ENCODE peak calls at places on chromosomes 2 and 18, in eight cellular contexts. P is WTC11, V is breast epithelium, U is mammary epithelial cell, M is endodermal cell, J is psoas muscle, S is GM13977, C is adrenal gland. F is an unnamed sample.

GRCh38 chr2:73982140-73982617 is 2.5 kb upstream of the TET3 start:
- DNase-seq in C (no peak), P (no peak), V (no peak), M (no peak), U (peak; percentile 64), J (peak; percentile 41), S (no peak), F (no peak)

GRCh38 chr2:172179045-172179742 is 76.5 kb upstream of the DLX2 start:
- DNase-seq in U (peak; percentile 98), C (no peak), P (no peak), V (no peak), M (no peak), S (no peak), J (no peak), F (no peak)

GRCh38 chr2:241986836-241987641 is 117.5 kb downstream of the RTP5 start:
- DNase-seq in S (no peak), J (no peak), V (no peak), C (peak; percentile 5), P (no peak), U (no peak), M (peak; percentile 48), F (no peak)

GRCh38 chr2:68579689-68580088 is 63.7 kb upstream of the PROKR1 start:
- DNase-seq in V (no peak), S (no peak), J (no peak), P (no peak), U (no peak), M (no peak), C (no peak), F (no peak)

GRCh38 chr2:215161301-215161829 is 22.9 kb upstream of the ABCA12 start:
- DNase-seq in U (no peak), M (peak; percentile 50), S (no peak), C (no peak), J (no peak), P (no peak), V (no peak), F (no peak)

GRCh38 chr2:213476641-213477040 is 192.4 kb downstream of the SPAG16 start:
- DNase-seq in S (no peak), U (peak; percentile 36), M (no peak), J (no peak), C (no peak), P (no peak), V (no peak), F (no peak)

GRCh38 chr2:33577084-33577483 is 22.0 kb downstream of the FAM98A start:
- DNase-seq in J (no peak), U (no peak), P (no peak), C (no peak), S (no peak), M (no peak), V (no peak), F (no peak)

GRCh38 chr2:141694180-141694579 is 436.6 kb downstream of the LRP1B start:
- DNase-seq in C (no peak), U (no peak), S (no peak), P (no peak), V (no peak), M (no peak), J (no peak), F (no peak)

GRCh38 chr2:189412330-189412953 is 28.8 kb upstream of the WDR75 start:
- DNase-seq in C (peak; percentile 51), M (peak; percentile 68), P (peak; percentile 19), U (no peak), S (peak; percentile 43), V (no peak), J (no peak), F (no peak)

GRCh38 chr2:160241251-160242137 is 41.4 kb upstream of the ITGB6 start:
- DNase-seq in S (no peak), J (peak; percentile 45), C (peak; percentile 88), U (peak; percentile 94), M (no peak), P (no peak), V (peak; percentile 76), F (no peak)

GRCh38 chr18:56747857-56748256 is 96.7 kb downstream of the WDR7 start:
- DNase-seq in C (no peak), M (no peak), J (no peak), U (no peak), V (no peak), S (no peak), P (no peak), F (no peak)

GRCh38 chr18:49135871-49136270 is 185.1 kb upstream of the SMAD7 start:
- DNase-seq in V (no peak), S (no peak), P (no peak), M (no peak), J (no peak), C (peak; percentile 54), U (peak; percentile 12), F (no peak)

GRCh38 chr18:10265560-10266235 is 188.7 kb upstream of the APCDD1 start:
- DNase-seq in P (no peak), M (no peak), J (no peak), U (no peak), V (no peak), S (no peak), C (no peak), F (no peak)

GRCh38 chr2:226524381-226524843 is 275.2 kb downstream of the IRS1 start:
- DNase-seq in J (no peak), C (peak; percentile 24), P (no peak), S (no peak), M (no peak), U (peak; percentile 49), V (no peak), F (no peak)

GRCh38 chr2:102114290-102114721 is 28.2 kb upstream of the IL1R1 start:
- DNase-seq in J (no peak), S (no peak), C (no peak), U (peak; percentile 58), P (no peak), V (no peak), M (no peak), F (no peak)

GRCh38 chr2:240981273-240981672 is 17.1 kb upstream of the SNED1 start:
- DNase-seq in P (no peak), V (no peak), C (no peak), J (no peak), U (no peak), S (no peak), M (no peak), F (no peak)

GRCh38 chr2:156399224-156399949 is 36.8 kb upstream of the GPD2 start:
- DNase-seq in J (no peak), V (no peak), P (peak; percentile 15), C (no peak), M (peak; percentile 59), U (peak; percentile 57), S (no peak), F (no peak)

GRCh38 chr2:211709394-211709793 is 829.2 kb downstream of the ERBB4 start:
- DNase-seq in C (no peak), J (no peak), S (no peak), M (no peak), V (no peak), P (no peak), U (no peak), F (no peak)

GRCh38 chr2:118221952-118222594 is 133.8 kb downstream of the INSIG2 start:
- DNase-seq in C (peak; percentile 59), U (peak; percentile 59), P (no peak), V (peak; percentile 24), M (peak; percentile 61), J (no peak), S (peak; percentile 69), F (no peak)
- TF ChIP-seq CTCF in C (peak; percentile 57), U (peak; percentile 79), P (peak; percentile 58), V (peak; percentile 76), M (peak; percentile 89), J (peak; percentile 68), S (peak; percentile 77), F (no peak)

DNA sequence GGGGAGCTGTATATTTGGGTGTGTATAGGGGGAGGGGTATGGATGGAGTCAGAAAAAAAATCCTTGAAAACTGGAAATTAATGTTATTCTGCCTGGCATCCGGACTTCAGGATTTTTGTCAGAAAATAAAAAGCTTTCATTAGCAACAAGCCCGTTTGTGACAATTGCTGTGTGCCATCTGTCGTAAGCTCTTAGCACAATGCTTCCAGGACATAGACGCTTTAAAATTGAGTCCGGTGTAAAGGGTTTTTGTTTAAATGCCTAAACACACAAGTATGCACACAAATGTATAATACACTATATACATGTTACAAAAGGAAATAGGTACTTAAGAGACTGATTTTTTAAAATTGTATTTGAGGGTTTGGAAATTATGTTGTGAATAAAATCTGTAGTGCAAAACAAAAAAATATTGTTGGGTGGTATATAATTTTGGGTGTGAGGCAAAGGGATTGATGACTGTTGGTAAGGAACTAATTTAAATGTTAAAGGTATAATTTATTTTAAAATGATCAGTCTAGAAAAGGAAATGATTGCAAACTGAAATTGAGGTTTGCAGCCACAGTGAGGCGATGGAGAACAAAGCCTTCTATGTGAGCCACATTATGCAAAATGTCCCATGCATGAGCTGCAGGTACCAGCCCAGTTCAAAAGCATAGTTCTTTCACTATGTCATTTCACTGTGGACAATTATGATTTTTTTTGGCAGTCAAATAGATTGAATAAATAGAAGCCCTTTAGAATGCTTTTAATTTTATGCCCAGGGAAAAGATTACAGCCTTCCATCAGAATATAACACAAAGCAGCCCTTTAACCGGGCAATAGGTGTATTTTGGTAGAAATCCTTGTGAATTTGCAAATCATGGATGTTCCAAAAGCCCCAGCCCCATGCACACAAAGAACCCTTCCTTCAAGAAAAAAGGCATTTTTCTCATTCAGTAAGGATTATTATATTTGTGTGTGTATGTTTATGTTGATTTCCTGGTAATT is 1.5 kb downstream of the MAP2 start:
- DNase-seq in P (no peak), J (no peak), V (no peak), M (peak; percentile 49), C (peak; percentile 25), U (peak; percentile 55), S (peak; percentile 54), F (no peak)
- TF ChIP-seq CTCF in P (no peak), J (peak; percentile 35), V (peak; percentile 43), M (peak; percentile 73), C (peak; percentile 26), U (peak; percentile 77), S (peak; percentile 41), F (no peak)

GRCh38 chr2:197804758-197805597 is 585 bp downstream of the PLCL1 start:
- DNase-seq in M (peak; percentile 53), P (peak; percentile 44), V (peak; percentile 20), S (peak; percentile 47), J (peak; percentile 28), C (peak; percentile 28), U (no peak), F (peak; percentile 22)
- TF ChIP-seq CTCF in M (peak; percentile 41), P (no peak), V (no peak), S (no peak), J (no peak), C (no peak), U (no peak), F (no peak)

GRCh38 chr2:170377469-170378207 is 199.7 kb downstream of the MYO3B start:
- DNase-seq in P (no peak), U (no peak), C (no peak), J (no peak), M (no peak), V (no peak), S (no peak), F (no peak)
- TF ChIP-seq CTCF in P (no peak), U (peak; percentile 22), C (no peak), J (no peak), M (peak; percentile 61), V (no peak), S (peak; percentile 12), F (no peak)